ENCODE peak calls at places on chromosomes 4 and X, in nine cellular contexts. One of them, this sample, is unnamed.

GRCh38 chrX:20026278-20026677 is 35.4 kb upstream of the BCLAF3 start:
- DNase-seq in upper lobe of left lung: no peak
- DNase-seq in astrocyte of the spinal cord: peak; percentile 41
- DNase-seq in heart right ventricle: no peak
- DNase-seq in neural progenitor cell: no peak
- DNase-seq in ovary: no peak
- DNase-seq in neural crest cell: no peak
- DNase-seq in cardiac fibroblast: peak; percentile 15
- DNase-seq in suprapubic skin: no peak
- DNase-seq in this sample: no peak

GRCh38 chr4:86512631-86513030 is 81.5 kb upstream of the PTPN13 start:
- DNase-seq in upper lobe of left lung: no peak
- DNase-seq in astrocyte of the spinal cord: no peak
- DNase-seq in heart right ventricle: no peak
- DNase-seq in neural progenitor cell: no peak
- DNase-seq in ovary: no peak
- DNase-seq in neural crest cell: no peak
- DNase-seq in cardiac fibroblast: no peak
- DNase-seq in suprapubic skin: no peak
- DNase-seq in this sample: no peak

GRCh38 chr4:128502818-128503527 is 215.4 kb upstream of the PGRMC2 start:
- DNase-seq in upper lobe of left lung: no peak
- DNase-seq in astrocyte of the spinal cord: peak; percentile 14
- DNase-seq in heart right ventricle: no peak
- DNase-seq in neural progenitor cell: no peak
- DNase-seq in ovary: no peak
- DNase-seq in neural crest cell: no peak
- DNase-seq in cardiac fibroblast: no peak
- DNase-seq in suprapubic skin: no peak
- DNase-seq in this sample: no peak

GRCh38 chr4:105061720-105062119 is 85.0 kb upstream of the TET2 start:
- DNase-seq in upper lobe of left lung: no peak
- DNase-seq in astrocyte of the spinal cord: peak; percentile 10
- DNase-seq in heart right ventricle: no peak
- DNase-seq in neural progenitor cell: no peak
- DNase-seq in ovary: no peak
- DNase-seq in neural crest cell: no peak
- DNase-seq in cardiac fibroblast: no peak
- DNase-seq in suprapubic skin: no peak
- DNase-seq in this sample: no peak

GRCh38 chrX:72021975-72022374 is 109.7 kb downstream of the RTL5 start:
- DNase-seq in upper lobe of left lung: no peak
- DNase-seq in astrocyte of the spinal cord: no peak
- DNase-seq in heart right ventricle: no peak
- DNase-seq in neural progenitor cell: peak; percentile 34
- DNase-seq in ovary: no peak
- DNase-seq in neural crest cell: no peak
- DNase-seq in cardiac fibroblast: no peak
- DNase-seq in suprapubic skin: no peak
- DNase-seq in this sample: peak; percentile 65

GRCh38 chrX:3295731-3296130 is 50.7 kb downstream of the MXRA5 start:
- DNase-seq in upper lobe of left lung: no peak
- DNase-seq in astrocyte of the spinal cord: no peak
- DNase-seq in heart right ventricle: no peak
- DNase-seq in neural progenitor cell: peak; percentile 44
- DNase-seq in ovary: no peak
- DNase-seq in neural crest cell: peak; percentile 16
- DNase-seq in cardiac fibroblast: no peak
- DNase-seq in suprapubic skin: no peak
- DNase-seq in this sample: no peak

GRCh38 chrX:42149786-42150185 is 226.4 kb upstream of the CASK start:
- DNase-seq in upper lobe of left lung: no peak
- DNase-seq in astrocyte of the spinal cord: no peak
- DNase-seq in heart right ventricle: no peak
- DNase-seq in neural progenitor cell: no peak
- DNase-seq in ovary: no peak
- DNase-seq in neural crest cell: no peak
- DNase-seq in cardiac fibroblast: peak; percentile 56
- DNase-seq in suprapubic skin: no peak
- DNase-seq in this sample: no peak

GRCh38 chrX:9706426-9706825 is 59.2 kb downstream of the GPR143 start:
- DNase-seq in upper lobe of left lung: no peak
- DNase-seq in astrocyte of the spinal cord: no peak
- DNase-seq in heart right ventricle: no peak
- DNase-seq in neural progenitor cell: peak; percentile 5
- DNase-seq in ovary: no peak
- DNase-seq in neural crest cell: no peak
- DNase-seq in cardiac fibroblast: no peak
- DNase-seq in suprapubic skin: no peak
- DNase-seq in this sample: no peak

GRCh38 chrX:153924149-153924861 is 1.8 kb downstream of the ARHGAP4 start:
- DNase-seq in upper lobe of left lung: peak; percentile 68
- DNase-seq in astrocyte of the spinal cord: peak; percentile 23
- DNase-seq in heart right ventricle: no peak
- DNase-seq in neural progenitor cell: peak; percentile 57
- DNase-seq in ovary: no peak
- DNase-seq in neural crest cell: no peak
- DNase-seq in cardiac fibroblast: peak; percentile 56
- DNase-seq in suprapubic skin: no peak
- DNase-seq in this sample: no peak

GRCh38 chr4:151854731-151855130 is 93.9 kb upstream of the GATB start:
- DNase-seq in upper lobe of left lung: no peak
- DNase-seq in astrocyte of the spinal cord: peak; percentile 19
- DNase-seq in heart right ventricle: no peak
- DNase-seq in neural progenitor cell: no peak
- DNase-seq in ovary: no peak
- DNase-seq in neural crest cell: no peak
- DNase-seq in cardiac fibroblast: peak; percentile 20
- DNase-seq in suprapubic skin: no peak
- DNase-seq in this sample: no peak

GRCh38 chr4:145299380-145300076 is 119.1 kb upstream of the OTUD4 start:
- DNase-seq in upper lobe of left lung: no peak
- DNase-seq in astrocyte of the spinal cord: peak; percentile 78
- DNase-seq in heart right ventricle: no peak
- DNase-seq in neural progenitor cell: no peak
- DNase-seq in ovary: no peak
- DNase-seq in neural crest cell: no peak
- DNase-seq in cardiac fibroblast: peak; percentile 45
- DNase-seq in suprapubic skin: no peak
- DNase-seq in this sample: no peak

GRCh38 chr4:105088110-105088879 is 58.4 kb upstream of the TET2 start:
- DNase-seq in upper lobe of left lung: no peak
- DNase-seq in astrocyte of the spinal cord: peak; percentile 94
- DNase-seq in heart right ventricle: peak; percentile 23
- DNase-seq in neural progenitor cell: peak; percentile 7
- DNase-seq in ovary: peak; percentile 15
- DNase-seq in neural crest cell: no peak
- DNase-seq in cardiac fibroblast: peak; percentile 89
- DNase-seq in suprapubic skin: no peak
- DNase-seq in this sample: no peak

GRCh38 chrX:104136241-104137019 is 20.4 kb downstream of the SLC25A53 start:
- DNase-seq in upper lobe of left lung: peak; percentile 65
- DNase-seq in astrocyte of the spinal cord: peak; percentile 89
- DNase-seq in heart right ventricle: peak; percentile 76
- DNase-seq in neural progenitor cell: peak; percentile 89
- DNase-seq in ovary: peak; percentile 83
- DNase-seq in neural crest cell: peak; percentile 70
- DNase-seq in cardiac fibroblast: peak; percentile 92
- DNase-seq in suprapubic skin: no peak
- DNase-seq in this sample: peak; percentile 89

GRCh38 chr4:2402941-2403340 is 15.5 kb downstream of the ZFYVE28 start:
- DNase-seq in upper lobe of left lung: no peak
- DNase-seq in astrocyte of the spinal cord: no peak
- DNase-seq in heart right ventricle: no peak
- DNase-seq in neural progenitor cell: no peak
- DNase-seq in ovary: no peak
- DNase-seq in neural crest cell: no peak
- DNase-seq in cardiac fibroblast: no peak
- DNase-seq in suprapubic skin: no peak
- DNase-seq in this sample: no peak

GRCh38 chrX:65136424-65136823 is 160.2 kb upstream of the ZC4H2 start:
- DNase-seq in upper lobe of left lung: no peak
- DNase-seq in astrocyte of the spinal cord: no peak
- DNase-seq in heart right ventricle: no peak
- DNase-seq in neural progenitor cell: peak; percentile 56
- DNase-seq in ovary: no peak
- DNase-seq in neural crest cell: no peak
- DNase-seq in cardiac fibroblast: no peak
- DNase-seq in suprapubic skin: no peak
- DNase-seq in this sample: no peak

GRCh38 chrX:46681849-46682248 is 77.1 kb downstream of the SLC9A7 start:
- DNase-seq in upper lobe of left lung: no peak
- DNase-seq in astrocyte of the spinal cord: no peak
- DNase-seq in heart right ventricle: no peak
- DNase-seq in neural progenitor cell: no peak
- DNase-seq in ovary: no peak
- DNase-seq in neural crest cell: no peak
- DNase-seq in cardiac fibroblast: peak; percentile 5
- DNase-seq in suprapubic skin: no peak
- DNase-seq in this sample: no peak

DNA sequence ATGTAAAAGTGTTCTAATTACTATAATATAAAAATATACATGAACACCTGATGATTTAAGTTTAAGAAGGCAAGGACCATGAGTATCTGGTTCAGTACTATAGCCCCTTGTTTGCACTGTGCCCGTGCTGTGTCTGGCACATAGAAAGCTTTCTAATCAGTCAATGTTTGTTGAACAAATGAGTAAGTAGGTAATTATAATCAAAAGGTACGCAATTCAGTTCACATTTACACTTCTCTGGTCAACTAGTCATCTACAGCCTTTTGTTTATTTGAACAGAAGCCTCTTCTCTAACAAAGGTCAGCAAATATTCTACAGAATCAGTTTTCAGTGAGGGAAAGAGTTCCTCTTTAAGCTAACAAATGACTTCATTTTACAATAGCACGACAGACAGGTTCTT is 523.3 kb downstream of the SMARCA1 start:
- DNase-seq in upper lobe of left lung: no peak
- DNase-seq in astrocyte of the spinal cord: no peak
- DNase-seq in heart right ventricle: no peak
- DNase-seq in neural progenitor cell: no peak
- DNase-seq in ovary: no peak
- DNase-seq in neural crest cell: no peak
- DNase-seq in cardiac fibroblast: no peak
- DNase-seq in suprapubic skin: no peak
- DNase-seq in this sample: no peak
- TF ChIP-seq CTCF in upper lobe of left lung: no peak
- TF ChIP-seq CTCF in astrocyte of the spinal cord: no peak
- TF ChIP-seq CTCF in heart right ventricle: no peak
- TF ChIP-seq CTCF in neural progenitor cell: no peak
- TF ChIP-seq CTCF in ovary: no peak
- TF ChIP-seq CTCF in neural crest cell: no peak
- TF ChIP-seq CTCF in cardiac fibroblast: no peak
- TF ChIP-seq CTCF in suprapubic skin: no peak
- TF ChIP-seq CTCF in this sample: no peak

DNA sequence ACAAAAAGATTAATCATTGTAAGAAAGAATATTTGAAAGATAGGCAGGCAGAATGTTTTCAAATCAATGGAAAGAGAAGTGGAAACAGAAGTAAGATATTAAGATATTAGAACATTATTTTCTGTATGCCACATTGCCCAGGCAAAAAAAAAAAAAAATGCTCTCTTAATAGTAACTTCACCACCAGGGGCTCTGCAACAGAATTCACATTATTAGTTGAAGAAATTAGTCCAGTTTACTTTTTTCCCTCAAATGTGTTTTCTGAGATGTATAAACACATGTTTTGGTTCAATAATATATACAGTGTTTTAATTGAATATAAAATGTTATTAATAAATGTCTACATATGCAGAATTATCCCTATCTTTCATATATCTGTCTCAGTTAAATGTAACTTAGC is 78.0 kb upstream of the ADAD1 start:
- DNase-seq in upper lobe of left lung: no peak
- DNase-seq in astrocyte of the spinal cord: no peak
- DNase-seq in heart right ventricle: no peak
- DNase-seq in neural progenitor cell: no peak
- DNase-seq in ovary: no peak
- DNase-seq in neural crest cell: no peak
- DNase-seq in cardiac fibroblast: no peak
- DNase-seq in suprapubic skin: no peak
- DNase-seq in this sample: no peak
- TF ChIP-seq CTCF in upper lobe of left lung: no peak
- TF ChIP-seq CTCF in astrocyte of the spinal cord: no peak
- TF ChIP-seq CTCF in heart right ventricle: no peak
- TF ChIP-seq CTCF in neural progenitor cell: peak; percentile 23
- TF ChIP-seq CTCF in ovary: no peak
- TF ChIP-seq CTCF in neural crest cell: peak; percentile 48
- TF ChIP-seq CTCF in cardiac fibroblast: peak; percentile 37
- TF ChIP-seq CTCF in suprapubic skin: no peak
- TF ChIP-seq CTCF in this sample: peak; percentile 39

GRCh38 chrX:80816051-80816450 is 6.4 kb upstream of the BRWD3 start:
- DNase-seq in upper lobe of left lung: no peak
- DNase-seq in astrocyte of the spinal cord: no peak
- DNase-seq in heart right ventricle: no peak
- DNase-seq in neural progenitor cell: no peak
- DNase-seq in ovary: no peak
- DNase-seq in neural crest cell: no peak
- DNase-seq in cardiac fibroblast: no peak
- DNase-seq in suprapubic skin: no peak
- DNase-seq in this sample: no peak

GRCh38 chrX:80810365-80810978 is 795 bp upstream of the BRWD3 start:
- DNase-seq in upper lobe of left lung: no peak
- DNase-seq in astrocyte of the spinal cord: no peak
- DNase-seq in heart right ventricle: no peak
- DNase-seq in neural progenitor cell: no peak
- DNase-seq in ovary: no peak
- DNase-seq in neural crest cell: no peak
- DNase-seq in cardiac fibroblast: peak; percentile 2
- DNase-seq in suprapubic skin: no peak
- DNase-seq in this sample: no peak

GRCh38 chrX:80808160-80808735 is 1.4 kb downstream of the BRWD3 start:
- DNase-seq in upper lobe of left lung: peak; percentile 82
- DNase-seq in astrocyte of the spinal cord: peak; percentile 70
- DNase-seq in heart right ventricle: peak; percentile 79
- DNase-seq in neural progenitor cell: peak; percentile 68
- DNase-seq in ovary: peak; percentile 81
- DNase-seq in neural crest cell: peak; percentile 48
- DNase-seq in cardiac fibroblast: peak; percentile 74
- DNase-seq in suprapubic skin: peak; percentile 84
- DNase-seq in this sample: no peak

GRCh38 chrX:80808854-80809493 is 703 bp downstream of the BRWD3 start:
- DNase-seq in upper lobe of left lung: peak; percentile 28
- DNase-seq in astrocyte of the spinal cord: peak; percentile 7
- DNase-seq in heart right ventricle: peak; percentile 6
- DNase-seq in neural progenitor cell: peak; percentile 23
- DNase-seq in ovary: peak; percentile 23
- DNase-seq in neural crest cell: peak; percentile 2
- DNase-seq in cardiac fibroblast: peak; percentile 3
- DNase-seq in suprapubic skin: peak; percentile 69
- DNase-seq in this sample: no peak

GRCh38 chrX:80812176-80812575 is 2.5 kb upstream of the BRWD3 start:
- DNase-seq in upper lobe of left lung: peak; percentile 33
- DNase-seq in astrocyte of the spinal cord: peak; percentile 47
- DNase-seq in heart right ventricle: peak; percentile 7
- DNase-seq in neural progenitor cell: peak; percentile 56
- DNase-seq in ovary: no peak
- DNase-seq in neural crest cell: no peak
- DNase-seq in cardiac fibroblast: peak; percentile 65
- DNase-seq in suprapubic skin: no peak
- DNase-seq in this sample: no peak
- TF ChIP-seq CTCF in upper lobe of left lung: no peak
- TF ChIP-seq CTCF in astrocyte of the spinal cord: peak; percentile 31
- TF ChIP-seq CTCF in heart right ventricle: no peak
- TF ChIP-seq CTCF in neural progenitor cell: peak; percentile 11
- TF ChIP-seq CTCF in ovary: no peak
- TF ChIP-seq CTCF in neural crest cell: no peak
- TF ChIP-seq CTCF in cardiac fibroblast: peak; percentile 13
- TF ChIP-seq CTCF in suprapubic skin: no peak
- TF ChIP-seq CTCF in this sample: no peak

GRCh38 chr4:80202190-80202711 is 4.9 kb downstream of the PRDM8 start:
- DNase-seq in upper lobe of left lung: peak; percentile 85
- DNase-seq in astrocyte of the spinal cord: peak; percentile 82
- DNase-seq in heart right ventricle: peak; percentile 81
- DNase-seq in neural progenitor cell: peak; percentile 88
- DNase-seq in ovary: peak; percentile 88
- DNase-seq in neural crest cell: peak; percentile 77
- DNase-seq in cardiac fibroblast: peak; percentile 80
- DNase-seq in suprapubic skin: peak; percentile 93
- DNase-seq in this sample: no peak
- TF ChIP-seq CTCF in upper lobe of left lung: peak; percentile 87
- TF ChIP-seq CTCF in astrocyte of the spinal cord: peak; percentile 68
- TF ChIP-seq CTCF in heart right ventricle: peak; percentile 88
- TF ChIP-seq CTCF in neural progenitor cell: peak; percentile 79
- TF ChIP-seq CTCF in ovary: peak; percentile 84
- TF ChIP-seq CTCF in neural crest cell: peak; percentile 81
- TF ChIP-seq CTCF in cardiac fibroblast: peak; percentile 45
- TF ChIP-seq CTCF in suprapubic skin: peak; percentile 51
- TF ChIP-seq CTCF in this sample: peak; percentile 87

This sample was measured in osteocyte.